ENCODE peak calls at places on chromosomes 12 and 14, in four cellular contexts. One of them, this sample, is unnamed.

GRCh38 chr14:69715725-69716482 is 51.0 kb upstream of the SRSF5 start:
- DNase-seq in SK-N-SH: peak; percentile 80
- DNase-seq in GM12878: no peak
- DNase-seq in K562: no peak
- DNase-seq in this sample: no peak

GRCh38 chr14:67241416-67242362 is at the start of gene PALS1:
- DNase-seq in SK-N-SH: peak; percentile 87
- DNase-seq in GM12878: peak; percentile 19
- DNase-seq in K562: peak; percentile 24
- DNase-seq in this sample: peak; percentile 62

GRCh38 chr12:121132601-121133481 is at the start of gene P2RX7:
- DNase-seq in SK-N-SH: peak; percentile 84
- DNase-seq in GM12878: peak; percentile 40
- DNase-seq in K562: peak; percentile 45
- DNase-seq in this sample: no peak

GRCh38 chr14:53167602-53168328 is 14.6 kb upstream of the DDHD1 start:
- DNase-seq in SK-N-SH: no peak
- DNase-seq in GM12878: no peak
- DNase-seq in K562: no peak
- DNase-seq in this sample: no peak

GRCh38 chr12:56128669-56129209 is 672 bp downstream of the ESYT1 start:
- DNase-seq in SK-N-SH: peak; percentile 53
- DNase-seq in GM12878: no peak
- DNase-seq in K562: no peak
- DNase-seq in this sample: no peak

GRCh38 chr14:22487941-22488340 is 101.1 kb downstream of the DAD1 start:
- DNase-seq in SK-N-SH: peak; percentile 57
- DNase-seq in GM12878: no peak
- DNase-seq in K562: no peak
- DNase-seq in this sample: no peak

GRCh38 chr14:21078287-21078686 is 8.2 kb downstream of the ARHGEF40 start:
- DNase-seq in SK-N-SH: no peak
- DNase-seq in GM12878: no peak
- DNase-seq in K562: no peak
- DNase-seq in this sample: no peak

GRCh38 chr12:32115404-32116104 is 8.9 kb downstream of the BICD1 start:
- DNase-seq in SK-N-SH: peak; percentile 64
- DNase-seq in GM12878: no peak
- DNase-seq in K562: no peak
- DNase-seq in this sample: no peak

GRCh38 chr12:117466677-117467362 is 105.4 kb upstream of the NOS1 start:
- DNase-seq in SK-N-SH: no peak
- DNase-seq in GM12878: no peak
- DNase-seq in K562: no peak
- DNase-seq in this sample: peak; percentile 68

GRCh38 chr14:78885884-78886283 is 715.7 kb downstream of the NRXN3 start:
- DNase-seq in SK-N-SH: no peak
- DNase-seq in GM12878: no peak
- DNase-seq in K562: no peak
- DNase-seq in this sample: no peak

GRCh38 chr12:106941481-106942156 is 14.1 kb upstream of the TMEM263 start:
- DNase-seq in SK-N-SH: no peak
- DNase-seq in GM12878: no peak
- DNase-seq in K562: peak; percentile 61
- DNase-seq in this sample: peak; percentile 26

GRCh38 chr12:62703011-62703380 is 232.0 kb downstream of the PPM1H start:
- DNase-seq in SK-N-SH: no peak
- DNase-seq in GM12878: no peak
- DNase-seq in K562: no peak
- DNase-seq in this sample: no peak

GRCh38 chr14:73059326-73059725 is 992 bp downstream of the RBM25 start:
- DNase-seq in SK-N-SH: peak; percentile 43
- DNase-seq in GM12878: no peak
- DNase-seq in K562: peak; percentile 5
- DNase-seq in this sample: peak; percentile 10

GRCh38 chr14:74346341-74346740 is 1.9 kb upstream of the VRTN start:
- DNase-seq in SK-N-SH: no peak
- DNase-seq in GM12878: no peak
- DNase-seq in K562: no peak
- DNase-seq in this sample: no peak

GRCh38 chr12:76374395-76375020 is 26.3 kb upstream of the BBS10 start:
- DNase-seq in SK-N-SH: no peak
- DNase-seq in GM12878: no peak
- DNase-seq in K562: no peak
- DNase-seq in this sample: no peak

GRCh38 chr14:50425816-50426215 is 29.1 kb upstream of the CDKL1 start:
- DNase-seq in SK-N-SH: no peak
- DNase-seq in GM12878: no peak
- DNase-seq in K562: no peak
- DNase-seq in this sample: no peak

GRCh38 chr12:122141911-122142725 is 31.9 kb downstream of the IL31 start:
- DNase-seq in SK-N-SH: no peak
- DNase-seq in GM12878: no peak
- DNase-seq in K562: no peak
- DNase-seq in this sample: no peak

GRCh38 chr12:105369014-105369413 is 38.5 kb downstream of the C12orf75 start:
- DNase-seq in SK-N-SH: no peak
- DNase-seq in GM12878: no peak
- DNase-seq in K562: no peak
- DNase-seq in this sample: no peak

GRCh38 chr14:103257211-103257962 is 76.7 kb upstream of the EIF5 start:
- DNase-seq in SK-N-SH: no peak
- DNase-seq in GM12878: no peak
- DNase-seq in K562: no peak
- DNase-seq in this sample: no peak

GRCh38 chr12:78376257-78376656 is 488.3 kb upstream of the SYT1 start:
- DNase-seq in SK-N-SH: no peak
- DNase-seq in GM12878: no peak
- DNase-seq in K562: no peak
- DNase-seq in this sample: no peak

GRCh38 chr12:84502907-84503787 is 409.5 kb downstream of the SLC6A15 start:
- DNase-seq in SK-N-SH: no peak
- DNase-seq in GM12878: no peak
- DNase-seq in K562: peak; percentile 9
- DNase-seq in this sample: peak; percentile 16

GRCh38 chr12:64110864-64111263 is 111.2 kb downstream of the KICS2 start:
- DNase-seq in SK-N-SH: no peak
- DNase-seq in GM12878: no peak
- DNase-seq in K562: no peak
- DNase-seq in this sample: no peak

GRCh38 chr12:6235499-6235898 is 35.3 kb downstream of the CD9 start:
- DNase-seq in SK-N-SH: no peak
- DNase-seq in GM12878: no peak
- DNase-seq in K562: no peak
- DNase-seq in this sample: peak; percentile 74

GRCh38 chr12:122994781-122995502 is 14.5 kb downstream of the ARL6IP4 start:
- DNase-seq in SK-N-SH: no peak
- DNase-seq in GM12878: no peak
- DNase-seq in K562: no peak
- DNase-seq in this sample: no peak

GRCh38 chr14:83874662-83875061 is 1655.3 kb upstream of the FLRT2 start:
- DNase-seq in SK-N-SH: no peak
- DNase-seq in GM12878: no peak
- DNase-seq in K562: no peak
- DNase-seq in this sample: no peak

GRCh38 chr14:53840444-53840843 is 116.2 kb downstream of the BMP4 start:
- DNase-seq in SK-N-SH: no peak
- DNase-seq in GM12878: no peak
- DNase-seq in K562: no peak
- DNase-seq in this sample: peak; percentile 35

GRCh38 chr12:32617549-32617948 is 61.6 kb upstream of the DNM1L start:
- DNase-seq in SK-N-SH: no peak
- DNase-seq in GM12878: no peak
- DNase-seq in K562: no peak
- DNase-seq in this sample: no peak

GRCh38 chr14:102415671-102416070 is 52.9 kb downstream of the TECPR2 start:
- DNase-seq in SK-N-SH: no peak
- DNase-seq in GM12878: no peak
- DNase-seq in K562: no peak
- DNase-seq in this sample: no peak

GRCh38 chr12:64236549-64236948 is 14.5 kb upstream of the KICS2 start:
- DNase-seq in SK-N-SH: peak; percentile 7
- DNase-seq in GM12878: no peak
- DNase-seq in K562: no peak
- DNase-seq in this sample: no peak

GRCh38 chr14:68047910-68048309 is 228.3 kb downstream of the RAD51B start:
- DNase-seq in SK-N-SH: no peak
- DNase-seq in GM12878: no peak
- DNase-seq in K562: no peak
- DNase-seq in this sample: no peak

GRCh38 chr12:110245278-110245868 is 35.7 kb upstream of the ATP2A2 start:
- DNase-seq in SK-N-SH: peak; percentile 18
- DNase-seq in GM12878: no peak
- DNase-seq in K562: no peak
- DNase-seq in this sample: peak; percentile 29

GRCh38 chr14:89417469-89418225 is 614 bp upstream of the FOXN3 start:
- DNase-seq in SK-N-SH: peak; percentile 61
- DNase-seq in GM12878: peak; percentile 57
- DNase-seq in K562: no peak
- DNase-seq in this sample: peak; percentile 74

GRCh38 chr12:40907115-40907521 is 214.9 kb downstream of the CNTN1 start:
- DNase-seq in SK-N-SH: no peak
- DNase-seq in GM12878: peak; percentile 34
- DNase-seq in K562: no peak
- DNase-seq in this sample: no peak
- TF ChIP-seq NFIC in SK-N-SH: no peak
- TF ChIP-seq NFIC in GM12878: peak; percentile 76
- TF ChIP-seq NFIC in K562: no peak
- TF ChIP-seq NFIC in this sample: no peak

GRCh38 chr12:42299392-42300308 is 26.2 kb downstream of the ZCRB1 start:
- DNase-seq in SK-N-SH: no peak
- DNase-seq in GM12878: peak; percentile 97
- DNase-seq in K562: no peak
- DNase-seq in this sample: no peak
- TF ChIP-seq NFIC in SK-N-SH: no peak
- TF ChIP-seq NFIC in GM12878: peak; percentile 96
- TF ChIP-seq NFIC in K562: no peak
- TF ChIP-seq NFIC in this sample: no peak

DNA sequence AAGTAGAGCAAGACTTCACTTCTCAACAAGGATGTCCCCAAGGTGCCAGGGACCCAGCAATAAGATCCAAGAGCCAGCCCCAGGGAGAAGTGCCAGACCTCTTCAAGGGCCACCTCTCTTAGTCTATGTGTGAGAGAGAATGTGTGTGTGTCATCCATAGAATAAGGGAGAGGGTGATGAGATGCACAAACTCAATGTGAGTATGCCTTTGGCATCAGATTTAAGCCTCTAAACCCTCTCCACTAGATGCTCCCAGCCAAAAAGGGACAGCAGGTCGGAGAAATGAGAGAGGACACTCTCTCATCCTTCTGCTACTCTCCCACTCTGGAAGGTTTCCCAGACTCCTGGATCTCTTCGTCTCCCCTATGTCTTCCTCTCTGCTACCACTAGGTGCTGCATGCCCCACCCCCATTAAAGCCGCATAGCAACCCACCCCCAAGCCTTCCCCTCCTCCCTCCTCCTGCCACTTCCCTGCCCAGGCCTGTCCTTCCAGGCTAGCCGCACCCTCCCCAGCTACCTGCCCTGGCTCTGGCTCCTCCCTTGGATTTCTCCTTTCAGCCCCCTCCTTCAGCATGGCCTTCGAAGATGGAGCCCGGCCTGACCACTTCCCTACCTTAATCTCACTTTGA is 7.6 kb downstream of the RARG start:
- DNase-seq in SK-N-SH: peak; percentile 69
- DNase-seq in GM12878: no peak
- DNase-seq in K562: peak; percentile 49
- DNase-seq in this sample: peak; percentile 40
- TF ChIP-seq NFIC in SK-N-SH: no peak
- TF ChIP-seq NFIC in GM12878: no peak
- TF ChIP-seq NFIC in K562: no peak
- TF ChIP-seq NFIC in this sample: no peak

DNA sequence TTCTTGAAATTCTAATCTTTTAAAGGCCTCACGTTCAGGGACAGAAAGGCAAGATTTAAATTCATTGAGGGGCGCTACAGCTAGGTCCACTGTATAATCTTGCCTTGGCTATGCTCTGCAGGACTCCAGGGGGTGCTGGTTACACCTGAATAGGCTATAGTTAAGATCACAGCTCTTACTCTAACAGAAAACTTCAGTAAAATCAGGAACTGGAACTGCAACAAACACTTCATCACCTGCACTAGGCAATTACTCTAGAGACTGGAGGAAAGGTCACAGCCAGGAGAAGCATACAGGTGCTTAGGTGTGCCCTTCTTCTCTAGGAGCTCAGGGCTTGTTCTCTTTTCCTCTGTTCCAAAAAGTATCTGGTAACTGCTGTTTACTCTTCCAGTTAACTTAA is 20.9 kb downstream of the SLCO1C1 start:
- DNase-seq in SK-N-SH: no peak
- DNase-seq in GM12878: no peak
- DNase-seq in K562: no peak
- DNase-seq in this sample: no peak
- TF ChIP-seq NFIC in SK-N-SH: no peak
- TF ChIP-seq NFIC in GM12878: no peak
- TF ChIP-seq NFIC in K562: no peak
- TF ChIP-seq NFIC in this sample: no peak

GRCh38 chr12:132161796-132162507 is 17.7 kb downstream of the NOC4L start:
- DNase-seq in SK-N-SH: no peak
- DNase-seq in GM12878: no peak
- DNase-seq in K562: no peak
- DNase-seq in this sample: no peak
- TF ChIP-seq NFIC in SK-N-SH: no peak
- TF ChIP-seq NFIC in GM12878: no peak
- TF ChIP-seq NFIC in K562: no peak
- TF ChIP-seq NFIC in this sample: no peak

GRCh38 chr12:65419284-65420072 is 141.0 kb downstream of the MSRB3 start:
- DNase-seq in SK-N-SH: no peak
- DNase-seq in GM12878: no peak
- DNase-seq in K562: no peak
- DNase-seq in this sample: no peak

GRCh38 chr12:65415826-65416225 is 137.3 kb downstream of the MSRB3 start:
- DNase-seq in SK-N-SH: no peak
- DNase-seq in GM12878: no peak
- DNase-seq in K562: no peak
- DNase-seq in this sample: peak; percentile 27

DNA sequence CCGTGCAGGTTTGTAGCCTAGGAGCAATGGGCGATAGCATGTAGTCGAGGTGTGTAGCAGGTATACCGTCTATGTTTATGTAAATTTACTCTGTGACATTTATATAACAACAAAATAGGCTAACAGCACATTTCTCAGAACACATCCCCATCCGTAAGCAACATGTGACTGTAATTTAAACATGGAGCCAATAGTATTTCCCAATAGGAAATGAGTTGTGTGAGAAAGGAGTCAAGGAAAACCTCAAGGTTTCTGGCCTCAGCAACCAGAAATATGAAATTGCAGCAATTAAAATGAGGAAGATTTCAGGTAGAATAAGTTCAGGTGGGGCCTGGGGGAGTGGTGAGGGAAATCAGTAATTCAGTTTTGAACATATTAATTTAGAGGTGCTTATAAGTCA is 136.0 kb downstream of the MSRB3 start:
- DNase-seq in SK-N-SH: no peak
- DNase-seq in GM12878: no peak
- DNase-seq in K562: no peak
- DNase-seq in this sample: no peak
- TF ChIP-seq NFIC in SK-N-SH: no peak
- TF ChIP-seq NFIC in GM12878: no peak
- TF ChIP-seq NFIC in K562: no peak
- TF ChIP-seq NFIC in this sample: no peak

This sample was measured in HepG2.